ENCODE peak calls at places on chromosome 21, in four cellular contexts. V is GM23338, U is heart right ventricle, Q is PC-3. A is an unnamed sample.

GRCh38 chr21:34221331-34222030 is 142.3 kb upstream of the KCNE2 start:
- ATAC-seq in V (no peak), U (no peak), Q (no peak), A (no peak)

GRCh38 chr21:24436236-24436635 is 1171.0 kb downstream of the MRPL39 start:
- ATAC-seq in V (no peak), U (no peak), Q (no peak), A (no peak)

GRCh38 chr21:14739590-14739989 is 193.5 kb upstream of the SAMSN1 start:
- ATAC-seq in V (no peak), U (no peak), Q (no peak), A (no peak)

GRCh38 chr21:23936224-23936623 is 1671.1 kb downstream of the MRPL39 start:
- ATAC-seq in V (no peak), U (no peak), Q (peak), A (no peak)

GRCh38 chr21:25567472-25567871 is 39.8 kb downstream of the MRPL39 start:
- ATAC-seq in V (peak), U (no peak), Q (no peak), A (no peak)

GRCh38 chr21:33299181-33299752 is 25.5 kb upstream of the IFNAR1 start:
- ATAC-seq in V (peak), U (no peak), Q (peak), A (no peak)

GRCh38 chr21:20783611-20784010 is 214.6 kb upstream of the NCAM2 start:
- ATAC-seq in V (no peak), U (no peak), Q (no peak), A (no peak)

GRCh38 chr21:35563885-35564451 is 496.4 kb downstream of the SETD4 start:
- ATAC-seq in V (no peak), U (peak), Q (no peak), A (peak)

GRCh38 chr21:39602076-39602689 is 10.6 kb upstream of the B3GALT5 start:
- ATAC-seq in V (no peak), U (no peak), Q (no peak), A (no peak)

GRCh38 chr21:41107602-41108001 is 60.4 kb upstream of the BACE2 start:
- ATAC-seq in V (no peak), U (no peak), Q (no peak), A (no peak)

GRCh38 chr21:34915364-34915834 is 133.7 kb downstream of the RUNX1 start:
- ATAC-seq in V (no peak), U (no peak), Q (peak), A (no peak)

GRCh38 chr21:33668180-33668579 is 25.9 kb downstream of the ITSN1 start:
- ATAC-seq in V (no peak), U (no peak), Q (no peak), A (no peak)

GRCh38 chr21:35058058-35058457 is 9.0 kb upstream of the RUNX1 start:
- ATAC-seq in V (no peak), U (no peak), Q (no peak), A (no peak)

GRCh38 chr21:35511298-35512162 is 462.4 kb upstream of the RUNX1 start:
- ATAC-seq in V (no peak), U (no peak), Q (peak), A (no peak)

GRCh38 chr21:44653656-44654575 is 543 bp downstream of the KRTAP12-4 start:
- ATAC-seq in V (no peak), U (no peak), Q (no peak), A (no peak)

GRCh38 chr21:41921089-41921819 is 32.6 kb downstream of the C2CD2 start:
- ATAC-seq in V (no peak), U (no peak), Q (no peak), A (no peak)

GRCh38 chr21:22925032-22925431 is 1926.8 kb downstream of the NCAM2 start:
- ATAC-seq in V (no peak), U (no peak), Q (peak), A (no peak)

GRCh38 chr21:34061983-34062382 is 11.4 kb upstream of the MRPS6 start:
- ATAC-seq in V (peak), U (no peak), Q (peak), A (no peak)

GRCh38 chr21:34865922-34866271 is 183.2 kb downstream of the RUNX1 start:
- ATAC-seq in V (peak), U (no peak), Q (peak), A (peak)

GRCh38 chr21:34801519-34802132 is 132.8 kb downstream of the CLIC6 start:
- ATAC-seq in V (peak), U (no peak), Q (peak), A (no peak)

GRCh38 chr21:10418649-10419048 is 102.7 kb upstream of the TPTE start:
- ATAC-seq in V (no peak), U (no peak), Q (no peak), A (no peak)

GRCh38 chr21:27062441-27062840 is 95.6 kb upstream of the ADAMTS5 start:
- ATAC-seq in V (no peak), U (no peak), Q (no peak), A (no peak)

GRCh38 chr21:24045775-24046215 is 1561.5 kb downstream of the MRPL39 start:
- ATAC-seq in V (no peak), U (peak), Q (peak), A (peak)

GRCh38 chr21:14273736-14274538 is 58.0 kb downstream of the RBM11 start:
- ATAC-seq in V (peak), U (peak), Q (peak), A (peak)

GRCh38 chr21:15281714-15282113 is 216.9 kb upstream of the NRIP1 start:
- ATAC-seq in V (no peak), U (no peak), Q (no peak), A (no peak)

GRCh38 chr21:41280115-41280919 is 36.3 kb upstream of the FAM3B start:
- ATAC-seq in V (no peak), U (peak), Q (no peak), A (peak)

GRCh38 chr21:14070049-14070893 is 140.5 kb downstream of the LIPI start:
- ATAC-seq in V (peak), U (no peak), Q (no peak), A (peak)

GRCh38 chr21:23968722-23969647 is 1638.3 kb downstream of the MRPL39 start:
- ATAC-seq in V (peak), U (peak), Q (peak), A (no peak)

GRCh38 chr21:26389971-26390641 is 183.0 kb downstream of the CYYR1 start:
- ATAC-seq in V (no peak), U (no peak), Q (peak), A (no peak)

GRCh38 chr21:28834335-28835238 is 158.1 kb downstream of the LTN1 start:
- ATAC-seq in V (peak), U (no peak), Q (no peak), A (no peak)
- TF ChIP-seq CTCF in V (peak), U (no peak), Q (no peak), A (no peak)

DNA sequence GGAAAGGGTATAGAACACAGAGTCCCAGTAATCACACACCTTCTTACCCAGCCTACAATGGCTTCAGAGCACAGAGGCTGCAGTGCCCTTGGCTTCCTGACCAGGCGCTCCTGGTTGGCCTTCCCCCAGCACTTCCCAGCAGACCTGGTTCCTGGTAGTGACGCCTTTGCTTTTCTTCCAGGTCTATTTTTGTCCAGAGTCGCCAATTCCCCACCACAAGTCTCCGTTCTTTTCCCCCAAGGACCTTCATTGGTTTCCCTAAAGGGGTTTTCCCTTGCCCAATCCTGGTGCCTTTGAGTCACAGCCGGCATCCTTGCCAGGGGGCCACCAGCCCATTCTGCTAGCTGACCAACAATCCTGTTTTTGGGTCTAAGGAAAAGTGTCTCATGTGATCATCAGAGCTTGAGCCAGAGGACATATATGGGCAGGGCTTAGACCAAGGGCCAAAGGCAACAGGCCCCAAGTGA is 84.8 kb downstream of the KCNJ15 start:
- ATAC-seq in V (no peak), U (no peak), Q (no peak), A (peak)
- TF ChIP-seq CTCF in V (no peak), U (no peak), Q (no peak), A (no peak)

GRCh38 chr21:16330340-16331319 is 600.8 kb downstream of the USP25 start:
- ATAC-seq in V (peak), U (peak), Q (peak), A (peak)
- TF ChIP-seq CTCF in V (peak), U (peak), Q (peak), A (peak)

DNA sequence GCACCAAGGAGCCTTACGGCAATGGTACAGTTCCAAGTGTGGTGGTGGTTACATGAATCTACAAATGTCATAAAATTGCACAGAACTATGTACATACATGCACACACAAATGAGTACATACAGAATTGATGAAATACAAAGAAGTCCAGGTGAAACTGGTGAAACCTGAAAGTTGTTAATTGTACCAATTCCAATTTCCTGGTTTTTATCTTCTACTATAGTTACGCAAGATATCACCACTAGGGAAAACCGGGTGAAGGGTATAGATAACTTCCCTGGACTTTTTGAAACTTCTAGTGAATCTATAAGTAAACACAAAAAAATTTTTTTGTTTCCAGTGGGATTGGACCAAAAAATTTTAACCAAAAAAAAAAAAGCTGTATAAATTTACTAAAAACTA is 18.9 kb downstream of the HSF2BP start:
- ATAC-seq in V (no peak), U (no peak), Q (no peak), A (no peak)
- TF ChIP-seq CTCF in V (no peak), U (no peak), Q (no peak), A (no peak)

GRCh38 chr21:37220981-37221664 is 46.0 kb downstream of the VPS26C start:
- ATAC-seq in V (peak), U (peak), Q (peak), A (peak)
- TF ChIP-seq CTCF in V (peak), U (peak), Q (peak), A (no peak)

GRCh38 chr21:42973991-42974831 is at the start of gene PKNOX1:
- ATAC-seq in V (peak), U (peak), Q (peak), A (peak)
- TF ChIP-seq CTCF in V (no peak), U (no peak), Q (no peak), A (no peak)

GRCh38 chr21:18384771-18385170 is 18.8 kb downstream of the TMPRSS15 start:
- ATAC-seq in V (peak), U (no peak), Q (no peak), A (no peak)
- TF ChIP-seq CTCF in V (peak), U (peak), Q (peak), A (no peak)

GRCh38 chr21:45669382-45669781 is 25.9 kb downstream of the PCBP3 start:
- ATAC-seq in V (no peak), U (no peak), Q (no peak), A (no peak)
- TF ChIP-seq CTCF in V (no peak), U (no peak), Q (no peak), A (no peak)

GRCh38 chr21:16460936-16461335 is 731.2 kb downstream of the USP25 start:
- ATAC-seq in V (peak), U (no peak), Q (no peak), A (no peak)
- TF ChIP-seq CTCF in V (peak), U (no peak), Q (no peak), A (no peak)

GRCh38 chr21:31985398-31985797 is 112.6 kb downstream of the HUNK start:
- ATAC-seq in V (peak), U (no peak), Q (no peak), A (no peak)

GRCh38 chr21:31986035-31986856 is 113.4 kb downstream of the HUNK start:
- ATAC-seq in V (peak), U (no peak), Q (no peak), A (no peak)

GRCh38 chr21:31987696-31988095 is 114.9 kb downstream of the HUNK start:
- ATAC-seq in V (peak), U (no peak), Q (no peak), A (peak)

GRCh38 chr21:31977816-31978215 is 105.0 kb downstream of the HUNK start:
- ATAC-seq in V (no peak), U (no peak), Q (no peak), A (no peak)

GRCh38 chr21:31983120-31983519 is 110.3 kb downstream of the HUNK start:
- ATAC-seq in V (no peak), U (no peak), Q (no peak), A (no peak)
- TF ChIP-seq CTCF in V (peak), U (no peak), Q (no peak), A (no peak)